ENCODE peak calls at places on chromosomes 4 and X, in seven cellular contexts. Q, Z, A, J, S, E and L are unnamed samples.

GRCh38 chr4:125677665-125678307 is 363.0 kb downstream of the FAT4 start:
- DNase-seq in E (no peak), Q (no peak), S (no peak), A (no peak), Z (no peak), J (no peak), L (no peak)

GRCh38 chrX:13307041-13307440 is 12.8 kb downstream of the ATXN3L start:
- DNase-seq in E (no peak), J (no peak), S (no peak), A (no peak), Z (no peak), Q (no peak), L (no peak)

GRCh38 chr4:182488886-182489285 is 245.7 kb downstream of the TENM3 start:
- DNase-seq in J (no peak), A (no peak), Z (no peak), S (no peak), Q (no peak), E (no peak), L (no peak)

GRCh38 chr4:47654972-47655693 is 170.1 kb downstream of the ATP10D start:
- DNase-seq in Z (no peak), Q (no peak), J (no peak), S (no peak), E (no peak), A (no peak), L (no peak)

GRCh38 chr4:119244832-119245231 is 32.3 kb downstream of the USP53 start:
- DNase-seq in Z (no peak), J (no peak), S (no peak), A (no peak), Q (no peak), E (no peak), L (no peak)

GRCh38 chr4:78864405-78865024 is 74.7 kb downstream of the PAQR3 start:
- DNase-seq in S (no peak), E (no peak), Q (no peak), Z (no peak), J (no peak), A (peak), L (no peak)

GRCh38 chrX:150907474-150907873 is 9.0 kb upstream of the CD99L2 start:
- DNase-seq in Q (no peak), E (no peak), A (no peak), Z (no peak), S (no peak), J (no peak), L (no peak)

GRCh38 chr4:6262176-6262575 is 7.5 kb upstream of the WFS1 start:
- DNase-seq in Z (peak), A (no peak), J (no peak), E (no peak), S (no peak), Q (no peak), L (no peak)

GRCh38 chrX:153818571-153819397 is 11.6 kb downstream of the PDZD4 start:
- DNase-seq in S (peak), Z (peak), E (no peak), J (peak), A (peak), Q (no peak), L (peak)

GRCh38 chr4:55736605-55737183 is 82.9 kb upstream of the EXOC1L start:
- DNase-seq in J (no peak), S (no peak), A (no peak), E (no peak), Q (no peak), Z (no peak), L (no peak)

GRCh38 chrX:125622899-125623298 is 303.2 kb downstream of the TEX13C start:
- DNase-seq in A (no peak), E (no peak), Z (no peak), Q (no peak), J (no peak), S (no peak), L (no peak)

GRCh38 chrX:134990475-134991473 is at the start of gene SMIM10:
- DNase-seq in E (peak), Q (peak), A (no peak), S (peak), Z (peak), J (peak), L (peak)

GRCh38 chr4:88616275-88616996 is 24.2 kb downstream of the HERC3 start:
- DNase-seq in J (no peak), S (no peak), Q (peak), Z (no peak), E (no peak), A (no peak), L (no peak)

GRCh38 chr4:3036131-3036952 is 38.0 kb downstream of the HTT-AS start:
- DNase-seq in J (no peak), Q (no peak), Z (no peak), S (no peak), A (no peak), E (no peak), L (no peak)

GRCh38 chr4:8283631-8284121 is 14.1 kb downstream of the HTRA3 start:
- DNase-seq in S (no peak), Z (peak), A (no peak), Q (no peak), J (no peak), E (no peak), L (no peak)

GRCh38 chrX:118655561-118656246 is 71.7 kb upstream of the IL13RA1 start:
- DNase-seq in Z (no peak), S (no peak), J (no peak), Q (no peak), E (no peak), A (no peak), L (no peak)

GRCh38 chrX:15946783-15947550 is 92.4 kb upstream of the AP1S2 start:
- DNase-seq in Z (no peak), J (no peak), A (no peak), S (no peak), Q (no peak), E (no peak), L (no peak)

GRCh38 chr4:180960758-180961401 is 1282.3 kb upstream of the TENM3 start:
- DNase-seq in A (no peak), Q (no peak), E (no peak), J (no peak), Z (no peak), S (no peak), L (no peak)

GRCh38 chrX:28638775-28639174 is 51.5 kb downstream of the IL1RAPL1 start:
- DNase-seq in Z (no peak), Q (no peak), A (no peak), S (no peak), E (no peak), J (no peak), L (no peak)

GRCh38 chrX:20863649-20864048 is 510.6 kb upstream of the CNKSR2 start:
- DNase-seq in E (no peak), J (no peak), Q (no peak), Z (no peak), S (no peak), A (no peak), L (no peak)

GRCh38 chrX:2516612-2517011 is 15.8 kb upstream of the DHRSX start:
- DNase-seq in A (no peak), E (no peak), S (no peak), J (no peak), Q (no peak), Z (no peak), L (no peak)

GRCh38 chr4:23333946-23334878 is 555.6 kb downstream of the PPARGC1A start:
- DNase-seq in J (no peak), A (no peak), E (peak), S (no peak), Q (no peak), Z (no peak), L (no peak)

GRCh38 chr4:157221895-157222763 is 1.6 kb downstream of the GRIA2 start:
- DNase-seq in E (no peak), S (peak), J (no peak), Z (peak), A (no peak), Q (no peak), L (peak)

GRCh38 chr4:48141048-48141447 is 7.0 kb upstream of the TXK start:
- DNase-seq in S (no peak), Z (no peak), Q (no peak), E (no peak), J (no peak), A (peak), L (no peak)

GRCh38 chr4:186781032-186781917 is 57.6 kb upstream of the FAT1 start:
- DNase-seq in Q (no peak), J (no peak), E (no peak), A (peak), Z (no peak), S (no peak), L (no peak)

GRCh38 chr4:76011700-76012387 is 4.5 kb upstream of the CXCL9 start:
- DNase-seq in Z (no peak), A (no peak), E (no peak), S (no peak), J (no peak), Q (no peak), L (no peak)

GRCh38 chrX:46913710-46914109 is 1.5 kb downstream of the JADE3 start:
- DNase-seq in Q (no peak), E (peak), J (no peak), A (no peak), S (no peak), Z (no peak), L (peak)

GRCh38 chr4:151358266-151358665 is 32.9 kb upstream of the SH3D19 start:
- DNase-seq in S (no peak), J (no peak), Q (no peak), E (no peak), A (no peak), Z (no peak), L (no peak)

GRCh38 chrX:47560179-47560830 is 700 bp upstream of the ARAF start:
- DNase-seq in A (no peak), Q (no peak), Z (no peak), S (no peak), J (no peak), E (no peak), L (no peak)

DNA sequence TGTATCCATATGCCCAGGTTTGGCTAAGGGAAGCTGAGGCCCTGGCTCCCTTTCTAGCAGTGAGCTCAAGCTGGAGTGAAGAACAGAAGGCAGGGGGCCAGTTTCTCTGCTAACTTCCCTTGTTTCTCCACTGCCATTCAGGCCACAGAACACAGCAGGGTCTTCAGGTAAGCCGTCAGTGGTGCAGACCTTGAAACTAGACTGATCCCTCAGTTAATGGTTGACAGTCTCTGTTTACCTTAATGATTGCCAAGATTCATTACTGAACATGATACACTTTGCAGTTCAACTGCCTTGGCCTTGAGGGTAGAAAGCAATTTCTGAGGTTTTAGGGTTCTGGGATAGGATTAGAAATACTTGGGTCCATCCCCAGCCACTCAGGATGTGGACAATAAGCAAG is 8.9 kb upstream of the GJB1 start:
- DNase-seq in E (no peak), A (no peak), Q (no peak), Z (no peak), S (no peak), J (no peak), L (no peak)
- TF ChIP-seq CTCF in E (no peak), A (no peak), Q (no peak), Z (no peak), S (no peak), J (no peak), L (no peak)

GRCh38 chrX:101460669-101461068 is 24.6 kb upstream of the ARMCX4 start:
- DNase-seq in Z (no peak), S (no peak), A (no peak), J (no peak), E (no peak), Q (no peak), L (no peak)

GRCh38 chrX:101462892-101463291 is 22.4 kb upstream of the ARMCX4 start:
- DNase-seq in Q (no peak), A (peak), Z (no peak), E (no peak), S (no peak), J (no peak), L (no peak)
- TF ChIP-seq CTCF in Q (no peak), A (no peak), Z (no peak), E (peak), S (peak), J (no peak), L (peak)

DNA sequence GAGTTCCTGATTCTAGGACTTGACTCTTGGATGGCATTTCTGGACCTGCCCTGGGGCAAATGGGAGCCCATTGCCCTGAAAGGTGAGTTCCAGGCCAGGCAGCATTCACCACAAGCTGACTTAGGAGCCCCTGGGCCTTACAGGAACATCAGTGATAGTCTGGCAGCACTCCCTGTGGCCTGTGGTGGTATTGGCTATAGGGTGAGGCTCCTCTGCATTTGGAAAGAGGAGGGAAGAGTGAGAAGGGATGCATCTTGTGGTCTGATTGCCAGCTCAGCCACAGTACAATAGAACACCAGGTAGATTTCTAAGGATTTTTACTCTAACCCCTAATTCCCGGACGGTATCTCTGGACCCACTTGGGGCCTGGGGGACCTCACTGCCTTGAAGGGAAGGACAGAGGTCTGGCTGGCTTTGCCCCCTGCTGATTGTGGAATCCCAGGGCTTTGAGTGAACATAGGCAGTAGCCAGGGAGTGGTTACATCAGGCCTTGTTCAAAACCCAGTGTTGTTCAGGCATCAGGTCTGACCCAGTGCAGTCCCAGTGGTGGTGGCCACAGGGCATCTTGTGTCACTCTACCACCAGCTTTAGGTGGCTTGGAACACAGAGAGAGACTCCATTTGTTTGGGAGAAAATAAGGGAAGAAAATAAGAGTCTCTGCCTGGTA is 32.9 kb downstream of the MAGED4 start:
- DNase-seq in E (no peak), J (no peak), S (no peak), A (no peak), Q (no peak), Z (no peak), L (no peak)
- TF ChIP-seq CTCF in E (no peak), J (no peak), S (peak), A (no peak), Q (no peak), Z (no peak), L (peak)

GRCh38 chr4:74041418-74041817 is 2.9 kb upstream of the CXCL3 start:
- DNase-seq in S (no peak), A (no peak), Q (no peak), E (no peak), Z (no peak), J (no peak), L (no peak)

GRCh38 chr4:74039065-74039763 is 725 bp upstream of the CXCL3 start:
- DNase-seq in Q (no peak), S (no peak), Z (no peak), A (no peak), J (no peak), E (no peak), L (no peak)

GRCh38 chr4:74042681-74043080 is 4.2 kb upstream of the CXCL3 start:
- DNase-seq in S (no peak), J (no peak), E (peak), A (no peak), Q (no peak), Z (no peak), L (no peak)

GRCh38 chr4:74037076-74037475 is 1.4 kb downstream of the CXCL3 start:
- DNase-seq in J (no peak), E (peak), Z (no peak), S (no peak), A (no peak), Q (no peak), L (no peak)

DNA sequence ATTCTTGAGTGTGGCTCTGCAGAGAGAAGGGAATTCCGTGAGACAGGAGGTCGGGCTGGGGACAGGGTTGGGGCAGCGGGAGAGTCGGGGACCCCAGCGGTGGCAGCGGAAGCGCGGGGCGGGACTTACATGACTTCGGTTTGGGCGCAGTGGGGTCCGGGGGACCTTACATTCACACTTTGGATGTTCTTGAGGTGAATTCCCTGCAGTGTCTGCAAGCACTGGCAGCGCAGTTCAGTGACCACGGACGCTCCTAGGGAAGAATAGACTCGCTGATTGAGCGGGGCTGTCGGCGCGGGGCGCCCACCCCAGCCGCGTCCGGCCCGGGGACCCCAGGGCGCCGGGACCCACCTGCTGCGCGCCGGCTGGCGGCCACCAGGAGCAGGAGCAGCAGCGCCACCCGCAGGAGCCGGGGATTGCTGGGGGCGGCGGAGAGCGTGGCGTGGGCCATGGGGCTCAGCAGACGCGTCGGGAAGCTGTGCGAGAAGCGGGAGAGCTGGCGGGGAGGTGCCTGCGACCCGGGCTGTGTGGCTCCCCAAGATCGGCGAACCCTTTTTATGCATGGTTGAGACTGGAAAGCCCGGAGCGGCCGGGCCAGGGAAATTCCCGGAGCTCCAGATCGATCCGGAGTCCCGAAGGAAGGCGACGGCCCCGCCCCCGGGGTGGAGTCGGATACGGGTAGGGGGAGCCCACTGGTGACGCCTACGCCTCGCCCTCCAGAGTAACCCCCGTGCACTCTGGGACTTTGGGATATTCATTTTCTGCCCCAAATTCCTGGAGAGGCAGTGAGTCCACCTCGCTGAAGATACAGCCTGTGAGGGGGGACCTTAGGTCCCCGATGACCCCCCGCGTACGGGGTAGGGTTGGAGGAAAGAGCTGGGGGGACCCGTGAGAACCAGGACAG is at the start of gene CXCL3:
- DNase-seq in Z (peak), S (peak), J (no peak), E (peak), Q (peak), A (peak), L (peak)
- TF ChIP-seq CTCF in Z (peak), S (peak), J (no peak), E (peak), Q (peak), A (peak), L (peak)